ENCODE peak calls at places on chromosome 22, in four cellular contexts. F is HepG2, A is K562, D is GM12878. V is an unnamed sample. For H3K9me3, the result is how much of the 10 kb centered on the place peaks cover.

GRCh38 chr22:21449531-21450319 is 17.5 kb upstream of the TMEM191C start:
- DNase-seq in D (no peak), A (no peak), F (no peak), V (no peak)

GRCh38 chr22:50107529-50107928 is 17.7 kb downstream of the MOV10L1 start:
- DNase-seq in D (no peak), A (no peak), F (no peak), V (no peak)

GRCh38 chr22:32660292-32660691 is 141.2 kb upstream of the TIMP3 start:
- DNase-seq in F (peak), A (peak), D (no peak), V (no peak)

GRCh38 chr22:42635531-42635930 is 4.9 kb downstream of the ATP5MGL start:
- DNase-seq in D (no peak), F (no peak), A (no peak), V (peak)

GRCh38 chr22:45159652-45160462 is 3.9 kb upstream of the NUP50 start:
- DNase-seq in D (no peak), F (peak), A (no peak), V (peak)

GRCh38 chr22:24843048-24843447 is 37.0 kb downstream of the SGSM1 start:
- DNase-seq in D (no peak), F (no peak), A (no peak), V (no peak)

GRCh38 chr22:43923191-43923590 is 414 bp upstream of the PNPLA3 start:
- DNase-seq in A (no peak), D (no peak), F (no peak), V (peak)

GRCh38 chr22:45207981-45208664 is 32.6 kb downstream of the KIAA0930 start:
- DNase-seq in A (no peak), F (no peak), D (no peak), V (no peak)

GRCh38 chr22:26770624-26771023 is 113.2 kb downstream of the MIAT start:
- DNase-seq in F (no peak), D (no peak), A (no peak), V (no peak)

GRCh38 chr22:27507066-27507715 is 294.4 kb downstream of the MN1 start:
- DNase-seq in A (no peak), D (no peak), F (no peak), V (peak)

GRCh38 chr22:27800250-27801131 is 1.1 kb downstream of the MN1 start:
- DNase-seq in A (no peak), D (no peak), F (no peak), V (no peak)

GRCh38 chr22:44486538-44486937 is 11.5 kb downstream of the RTL6 start:
- DNase-seq in D (no peak), A (peak), F (no peak), V (no peak)

GRCh38 chr22:31715157-31715778 is 34.7 kb downstream of the PRR14L start:
- DNase-seq in F (no peak), A (no peak), D (no peak), V (peak)

GRCh38 chr22:44597616-44598015 is 99.6 kb upstream of the RTL6 start:
- DNase-seq in A (no peak), D (no peak), F (no peak), V (no peak)

GRCh38 chr22:45268958-45269844 is 15.5 kb upstream of the UPK3A start:
- DNase-seq in D (no peak), A (peak), F (no peak), V (peak)

GRCh38 chr22:25554321-25555088 is 10.0 kb upstream of the GRK3 start:
- DNase-seq in F (no peak), D (no peak), A (no peak), V (no peak)

GRCh38 chr22:41469218-41469851 is 418 bp downstream of the ACO2 start:
- DNase-seq in D (no peak), F (no peak), A (peak), V (no peak)

GRCh38 chr22:43869799-43870198 is 7.5 kb upstream of the SULT4A1 start:
- DNase-seq in F (no peak), D (no peak), A (no peak), V (no peak)

GRCh38 chr22:26568207-26568706 is 21.7 kb downstream of the TPST2 start:
- DNase-seq in A (no peak), F (no peak), D (no peak), V (peak)

GRCh38 chr22:30210235-30210831 is 36.2 kb downstream of the LIF start:
- DNase-seq in A (no peak), D (no peak), F (peak), V (no peak)

GRCh38 chr22:30945653-30946052 is 22.9 kb downstream of the MORC2 start:
- DNase-seq in A (no peak), F (no peak), D (no peak), V (no peak)

GRCh38 chr22:19038164-19038546 is 84.1 kb downstream of the DGCR2 start:
- DNase-seq in D (no peak), A (no peak), F (no peak), V (no peak)

GRCh38 chr22:42768385-42769035 is 47.8 kb upstream of the A4GALT start:
- DNase-seq in A (no peak), F (no peak), D (no peak), V (no peak)

GRCh38 chr22:32926600-32926999 is 125.1 kb downstream of the TIMP3 start:
- DNase-seq in A (peak), D (no peak), F (peak), V (no peak)

GRCh38 chr22:26172389-26172990 is 3.2 kb downstream of the SEZ6L start:
- DNase-seq in D (no peak), A (peak), F (peak), V (peak)

GRCh38 chr22:31133911-31134310 is 6.4 kb downstream of the PLA2G3 start:
- DNase-seq in F (no peak), A (no peak), D (no peak), V (no peak)

GRCh38 chr22:24112188-24112587 is 69.1 kb upstream of the SUSD2 start:
- DNase-seq in F (no peak), A (no peak), D (no peak), V (no peak)

GRCh38 chr22:31291716-31292644 is at the start of gene PIK3IP1:
- DNase-seq in D (peak), F (peak), A (peak), V (peak)

GRCh38 chr22:35072939-35073338 is 7.0 kb downstream of the ISX start:
- DNase-seq in F (no peak), A (no peak), D (no peak), V (no peak)

GRCh38 chr22:45964926-45965564 is 11.9 kb downstream of the WNT7B start:
- DNase-seq in F (no peak), A (no peak), D (no peak), V (no peak)

GRCh38 chr22:48772286-48772907 is 1055.3 kb downstream of the BRD1 start:
- DNase-seq in A (no peak), F (no peak), D (no peak), V (no peak)

GRCh38 chr22:24208012-24208749 is 26.9 kb downstream of the SUSD2 start:
- DNase-seq in A (no peak), F (peak), D (no peak), V (peak)

GRCh38 chr22:29377979-29378378 is 10.4 kb downstream of the AP1B1 start:
- DNase-seq in A (no peak), F (no peak), D (no peak), V (no peak)

GRCh38 chr22:49212466-49212865 is 615.2 kb downstream of the BRD1 start:
- DNase-seq in D (no peak), F (no peak), A (no peak), V (no peak)

GRCh38 chr22:37910863-37911262 is 4.8 kb downstream of the MICALL1 start:
- DNase-seq in A (no peak), F (no peak), D (no peak), V (no peak)

GRCh38 chr22:37911273-37911672 is 5.2 kb downstream of the MICALL1 start:
- DNase-seq in A (no peak), F (no peak), D (no peak), V (no peak)

GRCh38 chr22:37913233-37913721 is 7.2 kb downstream of the MICALL1 start:
- DNase-seq in F (no peak), D (no peak), A (peak), V (no peak)

GRCh38 chr22:37912171-37912570 is 6.1 kb downstream of the MICALL1 start:
- DNase-seq in F (no peak), D (no peak), A (no peak), V (no peak)

GRCh38 chr22:37911697-37912096 is 5.6 kb downstream of the MICALL1 start:
- DNase-seq in A (no peak), F (no peak), D (no peak), V (no peak)
- H3K9me3 ChIP-seq in A (under half), F (under half), D (under half), V (under half)

GRCh38 chr22:36320553-36320952 is 67.2 kb downstream of the MYH9 start:
- DNase-seq in F (no peak), D (no peak), A (no peak), V (no peak)

GRCh38 chr22:36316419-36316818 is 63.5 kb downstream of the APOL1 start:
- DNase-seq in D (no peak), F (no peak), A (no peak), V (no peak)

GRCh38 chr22:36317658-36318271 is 64.8 kb downstream of the APOL1 start:
- DNase-seq in D (no peak), F (no peak), A (no peak), V (no peak)

GRCh38 chr22:36319595-36320497 is 66.9 kb downstream of the APOL1 start:
- DNase-seq in F (no peak), A (no peak), D (no peak), V (no peak)

GRCh38 chr22:36318442-36318841 is 65.5 kb downstream of the APOL1 start:
- DNase-seq in F (no peak), D (no peak), A (no peak), V (no peak)
- TF ChIP-seq MYC in F (no peak), D (no peak), A (no peak), V (no peak)

DNA sequence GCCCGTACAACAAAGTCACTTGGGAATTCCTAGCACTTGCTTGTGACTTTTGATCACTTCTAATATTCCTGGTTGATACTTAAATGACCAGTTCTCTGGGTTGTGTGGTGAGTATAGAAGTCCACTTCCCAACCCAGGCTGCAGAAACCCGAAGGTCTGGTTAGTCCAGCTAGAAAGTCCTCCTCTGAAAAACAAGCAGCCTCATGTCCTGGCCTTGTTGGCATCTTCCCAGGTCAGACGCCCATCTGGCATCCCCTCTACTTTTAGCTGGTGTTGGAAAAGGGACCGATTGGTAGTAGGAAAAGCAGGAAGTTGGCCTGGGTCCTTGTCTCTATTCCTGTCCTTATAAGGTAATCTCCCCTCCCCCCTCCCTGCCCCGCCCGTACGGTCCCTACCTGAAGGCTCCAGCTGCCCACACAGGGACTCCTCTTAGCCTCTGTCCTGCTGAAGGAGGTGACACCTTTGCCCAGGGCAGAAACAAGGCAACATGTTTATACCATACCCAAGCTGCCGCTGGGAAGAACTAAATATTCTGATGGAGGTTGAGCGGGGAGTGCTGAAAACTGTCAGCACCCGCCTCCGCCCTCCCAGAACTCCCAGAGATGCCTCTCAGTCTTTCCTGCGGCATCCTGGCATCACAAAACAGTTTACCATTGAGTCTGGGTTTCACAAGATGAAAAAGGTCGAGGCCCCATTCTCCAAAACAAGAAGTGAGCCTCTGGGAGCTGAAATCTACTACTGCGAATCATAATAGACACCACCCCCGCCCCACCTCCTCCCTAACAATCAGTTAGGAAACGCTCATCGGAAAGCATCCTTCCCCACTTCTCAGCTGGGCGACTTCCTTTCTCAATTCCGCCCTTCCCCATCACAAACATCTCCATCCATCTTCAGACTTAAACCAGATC is 1.3 kb downstream of the SUN2 start:
- DNase-seq in D (no peak), F (peak), A (peak), V (peak)
- H2AFZ ChIP-seq in D (peak), F (no peak), A (no peak), V (peak)

DNA sequence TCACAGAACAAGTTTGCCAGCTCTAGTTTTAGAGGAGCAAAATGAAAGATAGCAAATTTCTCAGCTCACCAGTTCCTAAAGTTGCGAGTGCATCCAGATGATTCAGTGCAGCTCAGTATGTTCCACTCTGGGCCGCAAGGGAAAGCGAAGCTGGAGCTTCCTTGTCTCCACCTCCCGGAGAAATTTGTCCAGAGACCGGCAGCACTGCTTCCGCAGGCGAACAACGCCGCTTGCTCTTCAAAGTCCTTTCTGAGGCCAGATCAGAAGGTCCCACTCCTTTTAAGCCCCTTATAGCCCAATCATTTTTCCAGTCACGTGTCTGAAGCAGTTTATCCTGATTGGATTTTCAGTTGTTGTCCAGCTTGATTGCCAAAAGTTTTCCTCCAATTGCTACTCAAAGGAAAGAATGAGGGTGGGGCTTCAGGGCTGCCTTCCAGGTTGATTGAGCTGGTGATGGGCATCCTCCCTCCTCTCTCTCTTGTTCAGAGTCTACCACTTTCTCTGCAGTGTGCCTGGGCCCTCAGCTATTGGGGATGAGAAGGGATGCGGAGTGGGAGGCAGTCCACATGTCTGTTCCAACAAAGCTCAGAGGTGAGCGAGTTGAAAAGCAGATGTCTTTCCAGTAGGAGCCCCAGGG is at the start of gene ZNF280A:
- DNase-seq in D (no peak), A (peak), F (peak), V (peak)
- H3K9me3 ChIP-seq in D (under half), A (under half), F (under half), V (under half)

GRCh38 chr22:46966846-46967245 is 204.4 kb downstream of the TBC1D22A start:
- DNase-seq in F (no peak), D (no peak), A (no peak), V (no peak)

GRCh38 chr22:46967445-46968358 is 205.3 kb downstream of the TBC1D22A start:
- DNase-seq in F (no peak), D (no peak), A (no peak), V (no peak)

GRCh38 chr22:46965552-46966494 is 203.4 kb downstream of the TBC1D22A start:
- DNase-seq in A (no peak), F (no peak), D (no peak), V (no peak)

GRCh38 chr22:46964773-46965550 is 202.5 kb downstream of the TBC1D22A start:
- DNase-seq in D (no peak), A (no peak), F (no peak), V (no peak)

DNA sequence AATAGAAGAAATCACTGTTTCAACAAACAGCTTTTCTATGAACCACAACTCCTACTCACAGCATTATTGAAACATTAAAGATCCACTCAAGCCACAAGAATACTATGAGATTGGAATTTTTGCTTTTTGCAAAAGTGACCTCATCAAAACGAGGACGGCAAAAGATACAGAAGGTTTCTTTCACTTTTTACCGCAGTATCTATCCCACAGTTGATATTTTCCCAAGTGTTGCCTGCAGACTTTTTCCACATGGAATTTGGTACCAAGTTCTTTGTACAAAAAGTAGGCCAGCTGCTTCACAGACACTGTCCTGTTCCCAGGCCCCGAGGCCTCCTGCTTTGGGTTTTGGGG is 204.0 kb downstream of the TBC1D22A start:
- DNase-seq in F (no peak), D (no peak), A (no peak), V (no peak)
- TF ChIP-seq MYC in F (no peak), D (no peak), A (no peak), V (no peak)

DNA sequence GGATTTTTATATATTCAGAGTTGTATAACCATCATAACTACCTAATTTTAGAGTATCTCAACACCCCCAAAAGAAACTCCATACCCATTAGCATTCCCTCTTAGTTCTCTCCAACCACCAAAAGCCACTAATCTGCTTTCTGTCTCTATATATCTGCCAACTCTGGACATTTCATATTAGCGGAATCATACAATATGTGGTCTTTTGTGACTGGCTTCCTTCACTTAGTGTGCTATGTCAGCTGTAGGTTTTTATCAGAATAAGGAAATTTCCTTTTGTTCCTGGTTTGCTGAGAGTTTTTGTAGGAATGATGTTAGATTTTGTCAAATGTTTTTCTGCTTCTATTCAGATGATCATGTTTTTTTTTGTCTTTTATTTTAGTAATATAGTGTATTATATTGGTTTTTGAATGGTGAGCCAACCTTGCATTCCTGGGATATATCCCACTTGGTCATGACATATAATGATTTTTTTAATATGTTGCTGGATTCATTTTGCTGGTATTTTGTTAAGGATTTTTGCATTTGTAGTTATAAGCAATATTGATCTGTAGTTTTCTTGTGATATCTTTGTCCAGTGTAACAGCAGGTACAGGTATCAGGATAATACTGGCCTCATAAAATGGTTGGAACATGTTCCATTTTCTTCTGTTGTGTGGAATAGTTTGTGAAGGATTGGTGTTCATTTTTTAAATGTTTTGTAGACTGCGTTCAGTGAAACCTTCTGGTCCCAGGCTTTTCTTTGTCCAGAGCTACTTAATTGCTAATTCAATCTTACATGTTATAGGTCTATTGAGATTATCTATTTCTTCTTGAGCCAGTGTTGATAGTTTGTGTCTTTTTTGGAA is 16.8 kb downstream of the DGCR8 start:
- DNase-seq in D (no peak), F (no peak), A (no peak), V (no peak)
- H2AFZ ChIP-seq in D (no peak), F (no peak), A (no peak), V (no peak)

DNA sequence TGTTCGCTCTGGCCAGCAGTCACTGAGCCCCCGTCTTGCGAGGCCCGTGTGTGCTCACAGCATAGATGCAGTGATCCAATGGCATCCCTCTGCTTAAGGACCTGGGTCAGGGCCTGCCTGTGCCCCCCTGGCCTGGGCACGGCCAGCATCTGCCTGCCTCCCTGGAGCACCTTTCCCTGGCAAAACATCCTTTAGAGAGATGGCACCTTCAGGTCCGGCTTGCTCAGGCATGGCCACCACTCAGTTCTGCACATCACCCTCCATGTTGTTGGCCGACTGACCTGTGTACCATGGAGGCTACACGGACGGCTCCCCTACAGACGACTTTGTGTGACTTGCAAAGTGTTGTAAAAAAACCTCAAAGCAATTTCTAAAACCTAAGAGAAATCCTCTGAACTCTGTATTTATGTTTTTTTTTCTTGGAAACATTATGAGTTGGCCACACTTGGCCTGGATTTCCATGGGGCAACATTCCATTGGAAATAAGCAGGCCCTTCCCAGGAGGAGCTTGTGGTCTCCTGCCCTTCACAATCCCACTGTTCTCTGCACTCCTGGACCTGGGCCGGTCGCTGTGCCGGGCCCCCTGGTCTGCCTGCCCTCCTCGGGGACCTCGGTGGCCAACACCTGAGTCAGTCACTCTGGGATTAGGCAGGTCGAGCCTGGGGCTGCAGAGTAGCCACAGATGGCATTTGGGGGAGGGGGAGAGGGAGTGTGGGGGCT is 592.4 kb downstream of the TBC1D22A start:
- DNase-seq in D (no peak), F (no peak), A (no peak), V (no peak)
- H3K9me3 ChIP-seq in D (under half), F (under half), A (under half), V (under half)

GRCh38 chr22:17712441-17712840 is 61.8 kb downstream of the BID start:
- DNase-seq in D (no peak), F (no peak), A (no peak), V (peak)
- TF ChIP-seq MYC in D (no peak), F (no peak), A (no peak), V (no peak)